ENCODE peak calls at places on chromosomes 1 and 21, in eight cellular contexts. H, C, L, E, S, R, M and Q are unnamed samples. For H3K27me3 and H3K9me3, the result is how much of the 10 kb centered on the place peaks cover.

GRCh38 chr1:91830242-91831131 is 55.5 kb downstream of the TGFBR3 start:
- DNase-seq in H (peak), R (no peak), C (peak), S (peak), L (no peak), M (peak), E (no peak), Q (no peak)

GRCh38 chr1:226884966-226885820 is 14.8 kb downstream of the PSEN2 start:
- DNase-seq in M (no peak), H (no peak), E (no peak), L (no peak), C (no peak), R (no peak), S (peak), Q (no peak)

GRCh38 chr1:21933397-21934248 is 3.5 kb downstream of the HSPG2 start:
- DNase-seq in H (no peak), R (no peak), E (peak), C (peak), M (peak), L (no peak), S (peak), Q (no peak)

GRCh38 chr1:226778657-226779058 is 39.6 kb upstream of the ITPKB start:
- DNase-seq in H (peak), E (no peak), S (no peak), C (no peak), M (peak), R (no peak), L (no peak), Q (no peak)

GRCh38 chr1:59315529-59316433 is 18.9 kb downstream of the FGGY start:
- DNase-seq in H (no peak), E (no peak), R (no peak), L (no peak), S (no peak), M (peak), C (no peak), Q (no peak)

GRCh38 chr1:224170748-224171478 is 12.1 kb upstream of the DEGS1 start:
- DNase-seq in S (no peak), C (no peak), M (no peak), H (no peak), R (peak), E (no peak), L (no peak), Q (no peak)

GRCh38 chr1:51622455-51622913 is 5.6 kb downstream of the OSBPL9 start:
- DNase-seq in S (peak), M (peak), E (no peak), R (no peak), C (peak), L (no peak), H (peak), Q (no peak)

GRCh38 chr1:16145988-16146887 is 9.6 kb downstream of the EPHA2 start:
- DNase-seq in E (peak), R (no peak), C (peak), L (no peak), M (peak), S (peak), H (peak), Q (no peak)

GRCh38 chr1:39979654-39980053 is 24.7 kb downstream of the MFSD2A start:
- DNase-seq in C (no peak), R (no peak), H (no peak), M (no peak), E (no peak), S (peak), L (no peak), Q (no peak)

GRCh38 chr21:37041706-37042271 is 31.1 kb downstream of the PIGP start:
- DNase-seq in R (no peak), C (no peak), H (no peak), M (no peak), L (no peak), S (no peak), E (no peak), Q (no peak)

GRCh38 chr1:188055921-188056505 is 1227.3 kb downstream of the PLA2G4A start:
- DNase-seq in H (peak), E (no peak), M (peak), R (no peak), S (no peak), L (no peak), C (no peak), Q (no peak)

GRCh38 chr1:160219062-160219929 is 14.1 kb downstream of the PEA15 start:
- DNase-seq in H (peak), C (no peak), E (no peak), S (peak), M (peak), R (no peak), L (no peak), Q (no peak)

GRCh38 chr21:32687946-32688345 is 39.9 kb downstream of the SYNJ1 start:
- DNase-seq in C (no peak), E (no peak), S (no peak), L (no peak), R (no peak), H (no peak), M (no peak), Q (no peak)

GRCh38 chr1:172254521-172255222 is 165.8 kb upstream of the C1orf105 start:
- DNase-seq in H (peak), E (no peak), L (no peak), M (peak), R (no peak), S (no peak), C (no peak), Q (no peak)

GRCh38 chr1:158717344-158717743 is 3.2 kb downstream of the OR6K3 start:
- DNase-seq in R (no peak), C (no peak), H (no peak), L (no peak), E (no peak), S (no peak), M (no peak), Q (no peak)

GRCh38 chr1:8816306-8816705 is 1.1 kb downstream of the RERE start:
- DNase-seq in C (no peak), S (no peak), H (peak), M (peak), E (no peak), R (no peak), L (no peak), Q (no peak)

GRCh38 chr1:9651565-9652378 is at the start of gene PIK3CD:
- DNase-seq in C (peak), E (peak), M (peak), S (no peak), H (peak), L (no peak), R (no peak), Q (no peak)

GRCh38 chr1:241589524-241589923 is 50.6 kb downstream of the CHML start:
- DNase-seq in M (no peak), E (no peak), R (no peak), S (no peak), H (no peak), L (no peak), C (no peak), Q (no peak)

GRCh38 chr1:46086581-46086980 is 45.8 kb downstream of the PIK3R3 start:
- DNase-seq in M (peak), S (no peak), H (peak), L (no peak), R (no peak), E (no peak), C (no peak), Q (no peak)

GRCh38 chr1:46084553-46085448 is 47.6 kb downstream of the PIK3R3 start:
- DNase-seq in L (no peak), H (peak), E (no peak), S (no peak), C (no peak), R (no peak), M (peak), Q (no peak)

GRCh38 chr1:46081620-46082019 is 50.8 kb downstream of the PIK3R3 start:
- DNase-seq in H (no peak), E (no peak), L (no peak), S (no peak), R (no peak), C (no peak), M (no peak), Q (no peak)

GRCh38 chr1:46081206-46081605 is 51.2 kb downstream of the PIK3R3 start:
- DNase-seq in R (no peak), E (no peak), S (no peak), L (no peak), H (no peak), C (no peak), M (no peak), Q (no peak)

GRCh38 chr1:46083579-46083978 is 48.9 kb downstream of the PIK3R3 start:
- DNase-seq in E (no peak), L (no peak), C (no peak), S (no peak), R (no peak), M (no peak), H (no peak), Q (no peak)
- H3K27ac ChIP-seq in E (no peak), L (no peak), C (no peak), S (no peak), R (no peak), M (no peak), H (no peak), Q (no peak)

GRCh38 chr1:52657702-52658101 is 24.7 kb downstream of the SHISAL2A start:
- DNase-seq in R (no peak), L (no peak), E (no peak), S (no peak), M (no peak), H (no peak), C (no peak), Q (no peak)

GRCh38 chr1:52658795-52659194 is 25.8 kb downstream of the SHISAL2A start:
- DNase-seq in E (no peak), H (no peak), L (no peak), R (no peak), M (no peak), C (peak), S (no peak), Q (no peak)

GRCh38 chr1:52651904-52652303 is 18.9 kb downstream of the SHISAL2A start:
- DNase-seq in C (peak), H (no peak), S (no peak), L (no peak), E (no peak), R (no peak), M (no peak), Q (no peak)

GRCh38 chr1:52654063-52654462 is 21.1 kb downstream of the SHISAL2A start:
- DNase-seq in E (no peak), H (no peak), C (no peak), M (no peak), R (no peak), L (no peak), S (no peak), Q (no peak)

DNA sequence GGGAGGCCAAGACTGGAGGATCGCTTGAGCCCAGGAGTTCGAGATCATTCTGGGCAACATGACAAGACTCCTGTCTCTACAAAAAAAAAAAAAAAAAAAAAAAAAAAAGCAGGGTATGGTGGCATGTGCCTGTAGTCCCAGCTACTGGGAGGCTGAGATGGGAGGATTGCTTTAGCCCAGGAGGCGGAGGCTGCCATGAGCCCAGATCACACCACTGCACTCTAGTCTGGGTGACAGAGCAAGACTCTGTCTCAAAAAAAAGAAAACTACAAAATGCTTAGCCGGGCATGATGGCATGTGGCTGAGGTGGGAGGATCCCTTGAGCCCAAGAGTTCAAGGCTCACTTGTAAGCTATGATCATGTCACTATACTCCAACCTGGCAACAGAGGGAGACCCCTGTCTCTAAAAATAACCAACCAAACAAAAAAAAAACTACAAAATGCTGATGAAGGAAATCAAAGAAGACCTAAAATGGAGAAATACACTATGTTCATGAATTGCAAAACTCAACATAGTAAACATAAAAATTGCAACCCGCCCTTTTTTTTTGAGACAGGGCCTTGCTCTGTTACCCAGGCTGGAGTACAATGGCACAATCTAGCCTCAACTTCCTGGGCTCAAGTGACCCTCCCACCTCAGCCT is 20.4 kb downstream of the SHISAL2A start:
- DNase-seq in S (no peak), E (no peak), M (no peak), H (no peak), C (no peak), L (no peak), R (no peak), Q (no peak)
- H3K27me3 ChIP-seq in S (under half), E (under half), M (under half), H (under half), C (under half), L (under half), R (under half), Q (under half)

GRCh38 chr21:40620386-40621145 is 226.4 kb downstream of the DSCAM start:
- DNase-seq in M (peak), L (no peak), C (no peak), R (no peak), S (no peak), E (no peak), H (no peak), Q (no peak)

GRCh38 chr21:40615503-40616376 is 231.2 kb downstream of the DSCAM start:
- DNase-seq in M (peak), L (no peak), R (no peak), E (no peak), C (no peak), H (no peak), S (no peak), Q (no peak)

GRCh38 chr21:40616377-40616704 is 230.6 kb downstream of the DSCAM start:
- DNase-seq in S (no peak), M (no peak), L (no peak), H (no peak), R (no peak), C (no peak), E (no peak), Q (no peak)

GRCh38 chr21:40622531-40622930 is 224.4 kb downstream of the DSCAM start:
- DNase-seq in L (no peak), M (peak), R (no peak), S (no peak), E (no peak), H (no peak), C (no peak), Q (no peak)

DNA sequence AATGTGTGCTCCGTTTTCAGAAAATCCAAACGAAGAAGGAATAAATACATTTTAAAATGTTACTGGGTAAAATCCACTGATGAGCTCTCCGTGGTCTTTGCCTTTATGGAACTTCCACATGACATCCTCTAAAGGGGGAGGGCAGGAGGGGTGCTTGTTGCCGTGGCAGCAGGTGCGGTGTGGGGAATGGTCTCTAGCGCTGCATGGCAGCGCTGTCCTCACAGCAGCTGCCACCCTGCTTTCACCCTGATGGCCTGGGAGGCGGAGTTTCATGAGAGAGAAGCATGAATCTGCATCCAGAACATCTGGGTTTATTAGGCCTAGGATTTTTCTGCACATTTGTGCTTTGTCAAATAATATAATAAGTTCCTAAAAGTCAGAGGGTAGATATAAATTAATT is 228.7 kb downstream of the DSCAM start:
- DNase-seq in M (no peak), H (no peak), R (no peak), L (no peak), E (no peak), S (no peak), C (no peak), Q (no peak)
- H3K9me3 ChIP-seq in M (under half), H (under half), R (under half), L (under half), E (under half), S (under half), C (under half), Q (under half)

GRCh38 chr1:209900734-209901133 is 37.3 kb upstream of the SYT14 start:
- DNase-seq in L (no peak), M (peak), C (no peak), E (no peak), R (no peak), S (no peak), H (peak), Q (no peak)
- H3K27ac ChIP-seq in L (no peak), M (no peak), C (no peak), E (no peak), R (no peak), S (no peak), H (no peak), Q (no peak)

DNA sequence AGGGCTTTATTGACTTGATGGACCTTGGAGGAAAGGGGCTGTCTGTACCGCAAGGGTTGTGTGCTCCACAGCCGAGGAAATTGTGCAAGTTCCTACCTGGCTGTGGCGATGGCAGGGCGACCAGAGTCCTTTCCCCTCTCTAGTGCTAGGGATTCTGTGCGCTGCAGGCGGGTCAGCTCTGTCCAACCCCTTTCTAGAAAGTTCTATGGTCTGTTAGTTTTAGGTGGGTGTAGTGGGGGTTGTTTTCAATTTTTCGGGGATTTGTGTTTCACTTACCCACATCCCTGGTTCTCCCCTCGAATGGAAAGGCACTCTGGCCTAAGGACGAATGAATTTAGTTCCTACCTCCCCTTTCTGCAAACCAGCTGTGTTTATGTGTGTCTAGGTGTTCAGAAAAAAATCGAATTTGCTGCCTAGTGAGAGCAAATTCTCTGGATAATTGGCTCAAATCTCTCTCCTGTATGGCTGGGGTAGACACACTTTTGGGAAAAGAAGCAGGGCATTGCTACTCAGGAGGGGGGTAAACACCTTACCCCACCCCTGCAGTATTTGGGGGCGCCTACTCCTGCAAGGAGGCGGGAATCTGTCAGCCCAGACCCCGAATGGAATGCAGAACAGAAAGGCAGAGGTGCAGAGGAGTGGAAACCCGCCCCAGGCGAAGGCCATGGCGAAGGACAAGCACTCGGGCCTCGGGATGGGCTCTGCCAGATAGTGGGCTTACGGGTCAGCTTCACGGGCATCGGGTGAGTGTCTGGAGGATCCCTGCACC is 2.0 kb downstream of the DMBX1 start:
- DNase-seq in H (no peak), S (no peak), C (no peak), R (no peak), M (no peak), L (no peak), E (peak), Q (no peak)
- H3K27me3 ChIP-seq in H (half or more), S (half or more), C (half or more), R (under half), M (half or more), L (under half), E (half or more), Q (half or more)

GRCh38 chr21:9755611-9756010 is 765.8 kb upstream of the TPTE start:
- DNase-seq in M (no peak), R (no peak), L (no peak), S (no peak), C (no peak), H (no peak), E (no peak), Q (no peak)

GRCh38 chr21:9753943-9754342 is 767.4 kb upstream of the TPTE start:
- DNase-seq in L (no peak), E (no peak), S (no peak), M (no peak), H (no peak), R (no peak), C (no peak), Q (no peak)

GRCh38 chr21:9750341-9751086 is 770.9 kb upstream of the TPTE start:
- DNase-seq in M (no peak), C (no peak), L (no peak), R (no peak), H (no peak), E (no peak), S (no peak), Q (no peak)
- H3K9me3 ChIP-seq in M (under half), C (under half), L (under half), R (under half), H (under half), E (under half), S (under half), Q (under half)